ENCODE peak calls at places on chromosomes 2 and 18, in eight cellular contexts. Y, G, C, N, A, J, Q and P are unnamed samples.
A peak's percentile ranks its signal among the peaks of the same experiment; 100 is the strongest.

GRCh38 chr2:64650722-64651338 is 2.9 kb downstream of the SERTAD2 start:
- DNase-seq in Y (no peak), G (no peak), C (peak; percentile 83), N (no peak), A (no peak), J (no peak), Q (no peak), P (no peak)

GRCh38 chr2:85216051-85216431 is 82.8 kb downstream of the TCF7L1 start:
- DNase-seq in Y (no peak), G (no peak), C (no peak), N (no peak), A (peak; percentile 47), J (no peak), Q (no peak), P (no peak)

GRCh38 chr2:234981197-234982095 is 29.6 kb downstream of the SH3BP4 start:
- DNase-seq in Y (peak; percentile 3), G (no peak), C (peak; percentile 77), N (peak; percentile 100), A (peak; percentile 99), J (no peak), Q (peak; percentile 89), P (no peak)

GRCh38 chr18:13273800-13274199 is 55.2 kb downstream of the LDLRAD4 start:
- DNase-seq in Y (no peak), G (no peak), C (peak; percentile 41), N (no peak), A (no peak), J (no peak), Q (peak; percentile 70), P (no peak)

GRCh38 chr2:120376679-120377640 is 31.0 kb downstream of the INHBB start:
- DNase-seq in Y (no peak), G (no peak), C (no peak), N (no peak), A (no peak), J (no peak), Q (no peak), P (no peak)

GRCh38 chr2:23387849-23388248 is 2.9 kb downstream of the KLHL29 start:
- DNase-seq in Y (no peak), G (no peak), C (no peak), N (no peak), A (no peak), J (no peak), Q (no peak), P (no peak)

GRCh38 chr2:202116686-202117085 is 43.6 kb downstream of the KIAA2012 start:
- DNase-seq in Y (no peak), G (no peak), C (no peak), N (peak; percentile 66), A (no peak), J (no peak), Q (no peak), P (no peak)

GRCh38 chr2:39871291-39871761 is 92.3 kb upstream of the THUMPD2 start:
- DNase-seq in Y (peak; percentile 77), G (no peak), C (no peak), N (peak; percentile 99), A (peak; percentile 97), J (no peak), Q (no peak), P (no peak)

GRCh38 chr18:61949946-61950345 is 57.1 kb upstream of the RNF152 start:
- DNase-seq in Y (no peak), G (no peak), C (no peak), N (peak; percentile 92), A (peak; percentile 60), J (no peak), Q (peak; percentile 83), P (no peak)

GRCh38 chr2:72964146-72964525 is 46.8 kb downstream of the EMX1 start:
- DNase-seq in Y (no peak), G (no peak), C (no peak), N (no peak), A (no peak), J (no peak), Q (no peak), P (no peak)

GRCh38 chr2:102615620-102616436 is 3.5 kb upstream of the SLC9A2 start:
- DNase-seq in Y (peak; percentile 5), G (no peak), C (peak; percentile 49), N (peak; percentile 67), A (peak; percentile 58), J (peak; percentile 82), Q (no peak), P (peak; percentile 47)

GRCh38 chr2:46510596-46511177 is 31.3 kb downstream of the TMEM247 start:
- DNase-seq in Y (no peak), G (no peak), C (no peak), N (peak; percentile 13), A (no peak), J (no peak), Q (no peak), P (no peak)

GRCh38 chr2:25276569-25277465 is 64.9 kb downstream of the DNMT3A start:
- DNase-seq in Y (no peak), G (peak; percentile 61), C (peak; percentile 55), N (peak; percentile 27), A (no peak), J (peak; percentile 92), Q (no peak), P (no peak)

GRCh38 chr2:201949036-201950012 is 84.3 kb upstream of the FZD7 start:
- DNase-seq in Y (no peak), G (no peak), C (no peak), N (peak; percentile 56), A (no peak), J (no peak), Q (no peak), P (no peak)

GRCh38 chr2:112843836-112844235 is 7.3 kb upstream of the IL1B start:
- DNase-seq in Y (no peak), G (no peak), C (peak; percentile 59), N (no peak), A (no peak), J (no peak), Q (no peak), P (no peak)

GRCh38 chr2:162266468-162266754 is 23.2 kb upstream of the FAP start:
- DNase-seq in Y (no peak), G (no peak), C (no peak), N (no peak), A (no peak), J (no peak), Q (no peak), P (no peak)

GRCh38 chr2:186699742-186700141 is 5.9 kb downstream of the FAM171B start:
- DNase-seq in Y (no peak), G (no peak), C (no peak), N (no peak), A (no peak), J (no peak), Q (no peak), P (no peak)

GRCh38 chr2:55054476-55054875 is 4.2 kb upstream of the RTN4 start:
- DNase-seq in Y (peak; percentile 66), G (no peak), C (no peak), N (no peak), A (no peak), J (peak; percentile 45), Q (no peak), P (no peak)

GRCh38 chr2:230885467-230886130 is 20.9 kb downstream of the ITM2C start:
- DNase-seq in Y (peak; percentile 68), G (no peak), C (no peak), N (peak; percentile 58), A (no peak), J (peak; percentile 64), Q (no peak), P (no peak)

GRCh38 chr2:191571163-191571769 is 106.7 kb upstream of the NABP1 start:
- DNase-seq in Y (no peak), G (no peak), C (no peak), N (peak; percentile 65), A (peak; percentile 39), J (no peak), Q (no peak), P (no peak)

GRCh38 chr2:96315400-96316071 is 9.6 kb upstream of the ITPRIPL1 start:
- DNase-seq in Y (no peak), G (no peak), C (no peak), N (peak; percentile 94), A (peak; percentile 61), J (peak; percentile 37), Q (no peak), P (peak; percentile 11)

GRCh38 chr2:237705225-237705524 is 77.8 kb downstream of the LRRFIP1 start:
- DNase-seq in Y (no peak), G (no peak), C (no peak), N (no peak), A (peak; percentile 76), J (no peak), Q (no peak), P (no peak)

GRCh38 chr2:187506416-187506815 is 47.8 kb downstream of the TFPI start:
- DNase-seq in Y (no peak), G (no peak), C (no peak), N (no peak), A (no peak), J (no peak), Q (no peak), P (no peak)

GRCh38 chr18:73296686-73297085 is 428.9 kb upstream of the NETO1 start:
- DNase-seq in Y (no peak), G (no peak), C (no peak), N (no peak), A (no peak), J (no peak), Q (no peak), P (no peak)

GRCh38 chr2:155054712-155055111 is 356.2 kb downstream of the KCNJ3 start:
- DNase-seq in Y (no peak), G (no peak), C (no peak), N (no peak), A (no peak), J (no peak), Q (no peak), P (no peak)

GRCh38 chr2:172962824-172963223 is 112.8 kb upstream of the MAP3K20 start:
- DNase-seq in Y (no peak), G (no peak), C (no peak), N (peak; percentile 76), A (peak; percentile 76), J (no peak), Q (no peak), P (no peak)

GRCh38 chr2:45167885-45168284 is 158.6 kb upstream of the SIX2 start:
- DNase-seq in Y (no peak), G (no peak), C (no peak), N (no peak), A (no peak), J (no peak), Q (no peak), P (no peak)